ENCODE peak calls at places on chromosome 10, in five cellular contexts. R is COR-L47, I is neuronal stem cell, G is SK-N-SH, F is H54. W is an unnamed sample.

GRCh38 chr10:124384142-124384541 is 34.6 kb downstream of the OAT start:
- DNase-seq in F (no peak), I (no peak), R (no peak), G (peak), W (no peak)

GRCh38 chr10:22345301-22346086 is at the start of gene SPAG6:
- DNase-seq in R (peak), I (peak), G (peak), F (no peak), W (no peak)

GRCh38 chr10:11617233-11617632 is 5.8 kb upstream of the USP6NL start:
- DNase-seq in G (no peak), R (no peak), F (no peak), I (no peak), W (no peak)

GRCh38 chr10:79055100-79055782 is 13.5 kb upstream of the ZMIZ1 start:
- DNase-seq in G (no peak), R (no peak), F (no peak), I (no peak), W (no peak)

GRCh38 chr10:63247771-63248170 is 114.6 kb downstream of the NRBF2 start:
- DNase-seq in G (no peak), R (no peak), F (no peak), I (no peak), W (no peak)

GRCh38 chr10:71933651-71934050 is 30.5 kb upstream of the CHST3 start:
- DNase-seq in I (no peak), R (no peak), G (no peak), F (no peak), W (no peak)

GRCh38 chr10:109895095-109895818 is 28.1 kb downstream of the XPNPEP1 start:
- DNase-seq in G (no peak), F (no peak), R (no peak), I (no peak), W (no peak)

GRCh38 chr10:133358162-133358919 is 522 bp upstream of the FUOM start:
- DNase-seq in I (no peak), F (no peak), R (no peak), G (peak), W (no peak)

GRCh38 chr10:97038688-97039087 is 147.1 kb downstream of the SLIT1 start:
- DNase-seq in R (no peak), F (no peak), I (no peak), G (no peak), W (no peak)

GRCh38 chr10:36416513-36416912 is 708.9 kb upstream of the ANKRD30A start:
- DNase-seq in I (no peak), G (no peak), R (no peak), F (no peak), W (no peak)

GRCh38 chr10:5940807-5941218 is 36.5 kb downstream of the IL15RA start:
- DNase-seq in R (no peak), G (no peak), I (no peak), F (no peak), W (no peak)

GRCh38 chr10:77501152-77501845 is 136.3 kb downstream of the KCNMA1 start:
- DNase-seq in F (peak), R (no peak), I (no peak), G (no peak), W (peak)

GRCh38 chr10:69732147-69732825 is 69.4 kb upstream of the COL13A1 start:
- DNase-seq in R (no peak), G (no peak), I (no peak), F (no peak), W (no peak)

GRCh38 chr10:126350216-126350992 is 37.9 kb downstream of the ADAM12 start:
- DNase-seq in I (no peak), F (peak), G (peak), R (no peak), W (peak)

GRCh38 chr10:60734226-60734625 is 44.1 kb upstream of the CDK1 start:
- DNase-seq in I (no peak), F (no peak), G (no peak), R (no peak), W (no peak)

GRCh38 chr10:22340362-22341189 is 4.7 kb upstream of the SPAG6 start:
- DNase-seq in R (peak), G (peak), F (no peak), I (peak), W (peak)

GRCh38 chr10:101007099-101007711 is 7.6 kb downstream of the LZTS2 start:
- DNase-seq in R (no peak), I (no peak), F (no peak), G (no peak), W (no peak)

GRCh38 chr10:110733256-110733952 is 89.3 kb downstream of the RBM20 start:
- DNase-seq in F (no peak), R (no peak), I (no peak), G (no peak), W (no peak)

W was measured in RWPE1.